ENCODE peak calls at places on chromosomes 4 and X, in four cellular contexts. T is anterior cingulate cortex, X is heart left ventricle, B is amniotic stem cell. V is an unnamed sample.

GRCh38 chrX:3939967-3940610 is 226.6 kb upstream of the PRKX start:
- DNase-seq in T (no peak), X (no peak), B (peak; percentile 9), V (peak; percentile 59)

GRCh38 chr4:128525387-128525786 is 237.8 kb upstream of the PGRMC2 start:
- DNase-seq in T (no peak), X (no peak), B (no peak), V (peak; percentile 19)

GRCh38 chrX:126141014-126141413 is 25.1 kb downstream of the DCAF12L2 start:
- DNase-seq in T (no peak), X (no peak), B (no peak), V (no peak)

GRCh38 chrX:19571708-19572107 is 56.4 kb upstream of the MAP3K15 start:
- DNase-seq in T (no peak), X (no peak), B (no peak), V (no peak)

GRCh38 chr4:67871867-67872266 is 11.9 kb downstream of the TMPRSS11D start:
- DNase-seq in T (no peak), X (no peak), B (peak; percentile 20), V (peak; percentile 62)

GRCh38 chr4:146975535-146975934 is 29.9 kb upstream of the TTC29 start:
- DNase-seq in T (no peak), X (no peak), B (no peak), V (no peak)

GRCh38 chr4:74794341-74794801 is at the start of gene BTC:
- DNase-seq in T (no peak), X (peak; percentile 19), B (no peak), V (peak; percentile 78)

GRCh38 chrX:22389544-22390243 is 117.0 kb downstream of the CBLL2 start:
- DNase-seq in T (no peak), X (no peak), B (peak; percentile 31), V (peak; percentile 61)

GRCh38 chr4:183855651-183856190 is 49.4 kb upstream of the STOX2 start:
- DNase-seq in T (no peak), X (no peak), B (no peak), V (no peak)

GRCh38 chr4:77821775-77822174 is 2.6 kb upstream of the CNOT6L start:
- DNase-seq in T (no peak), X (no peak), B (no peak), V (no peak)

GRCh38 chr4:129344058-129344457 is 248.1 kb downstream of the C4orf33 start:
- DNase-seq in T (no peak), X (no peak), B (no peak), V (peak; percentile 62)

GRCh38 chr4:144584428-144584827 is 61.5 kb upstream of the HHIP start:
- DNase-seq in T (no peak), X (no peak), B (no peak), V (no peak)

GRCh38 chr4:68410643-68411042 is 36.6 kb upstream of the TMPRSS11E start:
- DNase-seq in T (no peak), X (no peak), B (no peak), V (no peak)

GRCh38 chr4:83548151-83548905 is 12.4 kb downstream of the GPAT3 start:
- DNase-seq in T (no peak), X (peak; percentile 73), B (peak; percentile 84), V (peak; percentile 99)

GRCh38 chr4:119242417-119242816 is 29.9 kb downstream of the USP53 start:
- DNase-seq in T (no peak), X (no peak), B (no peak), V (no peak)

GRCh38 chr4:139684351-139684750 is 18.7 kb downstream of the MGST2 start:
- DNase-seq in T (no peak), X (no peak), B (no peak), V (no peak)

GRCh38 chrX:40148439-40149285 is 50.9 kb upstream of the BCOR start:
- DNase-seq in T (no peak), X (no peak), B (no peak), V (no peak)

GRCh38 chr4:137253949-137254348 is 278.3 kb downstream of the PCDH18 start:
- DNase-seq in T (no peak), X (no peak), B (no peak), V (peak; percentile 8)

GRCh38 chr4:152073738-152074137 is 312.9 kb upstream of the GATB start:
- DNase-seq in T (no peak), X (peak; percentile 36), B (no peak), V (peak; percentile 50)

GRCh38 chrX:119655125-119655524 is 37.8 kb downstream of the SEPTIN6 start:
- DNase-seq in T (peak; percentile 2), X (peak; percentile 30), B (peak; percentile 17), V (peak; percentile 46)

GRCh38 chrX:138745215-138745614 is 33.7 kb upstream of the FGF13 start:
- DNase-seq in T (no peak), X (no peak), B (no peak), V (peak; percentile 53)

GRCh38 chr4:147481577-147482109 is 746 bp downstream of the EDNRA start:
- DNase-seq in T (no peak), X (no peak), B (no peak), V (peak; percentile 20)

GRCh38 chrX:49214996-49215526 is 15.1 kb upstream of the SYP start:
- DNase-seq in T (no peak), X (no peak), B (no peak), V (no peak)

GRCh38 chrX:111254896-111255693 is 15.2 kb downstream of the CAPN6 start:
- DNase-seq in T (no peak), X (no peak), B (no peak), V (peak; percentile 74)

GRCh38 chr4:55005910-55006309 is 119.5 kb downstream of the KDR start:
- DNase-seq in T (no peak), X (no peak), B (no peak), V (no peak)

GRCh38 chrX:29257516-29257915 is 670.3 kb downstream of the IL1RAPL1 start:
- DNase-seq in T (no peak), X (no peak), B (no peak), V (no peak)

GRCh38 chrX:107632291-107632690 is 4.0 kb downstream of the PRPS1 start:
- DNase-seq in T (no peak), X (no peak), B (no peak), V (no peak)

GRCh38 chr4:158371158-158371557 is 150.5 kb upstream of the RXFP1 start:
- DNase-seq in T (no peak), X (no peak), B (no peak), V (no peak)

GRCh38 chr4:18676136-18676922 is 654.8 kb upstream of the LCORL start:
- DNase-seq in T (no peak), X (no peak), B (no peak), V (no peak)

GRCh38 chr4:2283199-2283711 is 21.3 kb upstream of the MXD4 start:
- DNase-seq in T (no peak), X (no peak), B (no peak), V (no peak)

GRCh38 chr4:184283659-184284335 is 66.1 kb upstream of the ENPP6 start:
- DNase-seq in T (no peak), X (no peak), B (no peak), V (no peak)

GRCh38 chr4:176927664-176928063 is 134.9 kb upstream of the VEGFC start:
- DNase-seq in T (no peak), X (no peak), B (peak; percentile 84), V (peak; percentile 77)

GRCh38 chrX:39195156-39195555 is 393.9 kb downstream of the MID1IP1 start:
- DNase-seq in T (no peak), X (no peak), B (no peak), V (no peak)

GRCh38 chrX:121260568-121261240 is 213.3 kb downstream of the GLUD2 start:
- DNase-seq in T (no peak), X (no peak), B (no peak), V (peak; percentile 7)

GRCh38 chr4:7658297-7659204 is 223.8 kb upstream of the PSAPL1 start:
- DNase-seq in T (no peak), X (no peak), B (no peak), V (peak; percentile 42)

GRCh38 chrX:97399400-97399799 is 515.7 kb downstream of the RPA4 start:
- DNase-seq in T (no peak), X (no peak), B (peak; percentile 5), V (peak; percentile 79)